ENCODE peak calls at places on chromosomes 6 and 20, in five cellular contexts. S is PC-3, M is endothelial cell, N is WTC11, E is breast epithelium. Q is an unnamed sample.

GRCh38 chr20:34643919-34644318 is 33.0 kb downstream of the PIGU start:
- DNase-seq in S (peak), N (no peak), M (no peak), E (no peak), Q (no peak)

GRCh38 chr6:135667694-135668455 is 170.3 kb upstream of the AHI1 start:
- DNase-seq in S (peak), M (no peak), N (peak), E (no peak), Q (no peak)

GRCh38 chr6:158769228-158769627 is 49.9 kb downstream of the EZR start:
- DNase-seq in M (no peak), S (no peak), E (no peak), N (no peak), Q (no peak)

GRCh38 chr6:105952762-105953700 is 133.1 kb upstream of the PRDM1 start:
- DNase-seq in E (no peak), M (no peak), S (no peak), N (no peak), Q (no peak)

GRCh38 chr6:102114402-102114801 is 720.9 kb downstream of the GRIK2 start:
- DNase-seq in S (peak), M (peak), N (peak), E (no peak), Q (no peak)

GRCh38 chr6:33672808-33673207 is 38.7 kb downstream of the UQCC2 start:
- DNase-seq in S (peak), N (peak), E (no peak), M (no peak), Q (no peak)

GRCh38 chr20:33733654-33734576 is 2.1 kb downstream of the ZNF341 start:
- DNase-seq in M (no peak), S (peak), E (no peak), N (peak), Q (no peak)

GRCh38 chr20:32971703-32972161 is 32.5 kb downstream of the SUN5 start:
- DNase-seq in E (no peak), M (no peak), S (no peak), N (no peak), Q (peak)

GRCh38 chr20:46708172-46708860 is 1.1 kb upstream of the SLC2A10 start:
- DNase-seq in E (no peak), M (no peak), S (no peak), N (peak), Q (no peak)

GRCh38 chr20:48463916-48464315 is 363.9 kb downstream of the PREX1 start:
- DNase-seq in N (no peak), E (no peak), S (peak), M (no peak), Q (no peak)

GRCh38 chr20:50197463-50197862 is 6.8 kb downstream of the CEBPB start:
- DNase-seq in N (no peak), E (no peak), M (no peak), S (no peak), Q (no peak)

GRCh38 chr6:149190228-149190831 is 127.2 kb upstream of the TAB2 start:
- DNase-seq in E (no peak), M (peak), N (peak), S (peak), Q (no peak)

GRCh38 chr6:118528129-118528528 is 20.0 kb upstream of the PLN start:
- DNase-seq in N (no peak), M (no peak), E (no peak), S (no peak), Q (no peak)

GRCh38 chr6:121614115-121614514 is 178.7 kb downstream of the GJA1 start:
- DNase-seq in M (no peak), E (no peak), S (no peak), N (no peak), Q (no peak)

GRCh38 chr6:21593927-21594421 is 423 bp downstream of the SOX4 start:
- DNase-seq in M (peak), S (no peak), N (peak), E (no peak), Q (no peak)

GRCh38 chr6:106766201-106766600 is 136.8 kb downstream of the QRSL1 start:
- DNase-seq in E (no peak), N (no peak), S (no peak), M (no peak), Q (no peak)

GRCh38 chr6:31293343-31293742 is 21.5 kb upstream of the HLA-C start:
- DNase-seq in S (peak), E (no peak), M (peak), N (no peak), Q (no peak)

GRCh38 chr6:42769051-42769450 is 12.8 kb upstream of the BICRAL start:
- DNase-seq in M (no peak), N (no peak), S (no peak), E (no peak), Q (no peak)

GRCh38 chr6:136723780-136724179 is 68.5 kb downstream of the MAP3K5 start:
- DNase-seq in M (no peak), S (peak), E (no peak), N (no peak), Q (no peak)

GRCh38 chr20:20655883-20656282 is 56.6 kb downstream of the RALGAPA2 start:
- DNase-seq in S (no peak), M (no peak), N (no peak), E (no peak), Q (no peak)

GRCh38 chr6:98824163-98824906 is 10.0 kb upstream of the POU3F2 start:
- DNase-seq in N (peak), M (peak), E (no peak), S (no peak), Q (peak)

GRCh38 chr20:32203556-32204484 is 3.7 kb downstream of the PLAGL2 start:
- DNase-seq in N (no peak), S (no peak), M (no peak), E (no peak), Q (no peak)

GRCh38 chr20:10002871-10003270 is 31.9 kb upstream of the ANKEF1 start:
- DNase-seq in S (no peak), E (no peak), M (no peak), N (no peak), Q (no peak)

GRCh38 chr6:24145690-24146131 is 19.7 kb downstream of the NRSN1 start:
- DNase-seq in E (no peak), M (no peak), N (no peak), S (no peak), Q (no peak)

GRCh38 chr6:15038013-15038791 is 207.7 kb upstream of the JARID2 start:
- DNase-seq in M (no peak), E (no peak), N (peak), S (no peak), Q (no peak)

GRCh38 chr6:111767752-111768430 is 105.4 kb downstream of the FYN start:
- DNase-seq in M (no peak), S (no peak), E (no peak), N (no peak), Q (no peak)

GRCh38 chr6:53956804-53957203 is 154.4 kb upstream of the MLIP start:
- DNase-seq in M (no peak), N (no peak), S (no peak), E (no peak), Q (no peak)
- TF ChIP-seq CTCF in M (no peak), N (no peak), S (no peak), E (no peak), Q (no peak)

GRCh38 chr20:37007898-37008649 is 56.6 kb upstream of the SAMHD1 start:
- DNase-seq in M (no peak), N (no peak), E (no peak), S (peak), Q (no peak)
- TF ChIP-seq CTCF in M (no peak), N (no peak), E (no peak), S (peak), Q (no peak)

DNA sequence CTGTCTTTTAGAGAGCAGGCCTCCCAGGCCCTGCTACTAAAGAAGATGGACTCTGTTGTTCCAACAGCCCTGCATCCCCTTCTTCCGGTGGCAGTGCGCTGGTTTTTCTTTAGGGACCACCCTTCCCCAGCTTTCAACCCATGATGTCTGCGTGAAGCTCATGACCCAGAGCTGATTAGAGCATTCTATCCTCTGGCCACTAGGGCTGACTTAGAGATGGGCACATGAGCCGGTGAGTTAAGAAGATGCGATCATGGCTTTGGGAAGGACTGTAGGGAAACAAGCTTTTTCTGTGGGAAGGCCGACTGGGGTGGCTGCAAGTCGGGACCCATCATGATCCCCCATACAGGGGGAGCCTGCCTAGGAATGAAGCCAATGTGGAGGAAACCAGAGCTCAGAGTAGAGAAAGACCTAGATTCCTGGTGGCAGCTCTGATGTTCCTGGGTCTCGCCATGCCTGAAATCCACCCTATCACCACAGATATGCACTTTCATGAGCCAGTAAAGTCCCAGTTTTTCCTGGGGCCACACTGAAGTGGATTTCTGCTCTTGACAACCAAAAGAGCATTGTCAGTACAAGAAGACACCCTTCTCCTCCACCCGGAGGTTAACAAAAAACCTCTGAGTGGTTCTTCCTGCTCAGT is 29.1 kb upstream of the STX16 start:
- DNase-seq in E (no peak), M (no peak), S (no peak), N (no peak), Q (no peak)
- TF ChIP-seq CTCF in E (no peak), M (no peak), S (peak), N (no peak), Q (peak)

GRCh38 chr20:25257130-25257529 is 9.2 kb downstream of the PYGB start:
- DNase-seq in E (no peak), S (no peak), M (no peak), N (no peak), Q (no peak)

GRCh38 chr20:25256226-25256859 is 8.5 kb downstream of the PYGB start:
- DNase-seq in M (no peak), E (no peak), S (no peak), N (no peak), Q (no peak)

GRCh38 chr20:25254571-25254970 is 6.7 kb downstream of the PYGB start:
- DNase-seq in E (no peak), M (no peak), S (no peak), N (no peak), Q (no peak)

GRCh38 chr20:25253606-25254275 is 5.9 kb downstream of the PYGB start:
- DNase-seq in E (no peak), N (no peak), M (no peak), S (no peak), Q (no peak)

GRCh38 chr20:25254986-25255680 is 7.2 kb downstream of the PYGB start:
- DNase-seq in S (no peak), M (no peak), N (no peak), E (peak), Q (no peak)
- TF ChIP-seq CTCF in S (peak), M (no peak), N (no peak), E (no peak), Q (no peak)

DNA sequence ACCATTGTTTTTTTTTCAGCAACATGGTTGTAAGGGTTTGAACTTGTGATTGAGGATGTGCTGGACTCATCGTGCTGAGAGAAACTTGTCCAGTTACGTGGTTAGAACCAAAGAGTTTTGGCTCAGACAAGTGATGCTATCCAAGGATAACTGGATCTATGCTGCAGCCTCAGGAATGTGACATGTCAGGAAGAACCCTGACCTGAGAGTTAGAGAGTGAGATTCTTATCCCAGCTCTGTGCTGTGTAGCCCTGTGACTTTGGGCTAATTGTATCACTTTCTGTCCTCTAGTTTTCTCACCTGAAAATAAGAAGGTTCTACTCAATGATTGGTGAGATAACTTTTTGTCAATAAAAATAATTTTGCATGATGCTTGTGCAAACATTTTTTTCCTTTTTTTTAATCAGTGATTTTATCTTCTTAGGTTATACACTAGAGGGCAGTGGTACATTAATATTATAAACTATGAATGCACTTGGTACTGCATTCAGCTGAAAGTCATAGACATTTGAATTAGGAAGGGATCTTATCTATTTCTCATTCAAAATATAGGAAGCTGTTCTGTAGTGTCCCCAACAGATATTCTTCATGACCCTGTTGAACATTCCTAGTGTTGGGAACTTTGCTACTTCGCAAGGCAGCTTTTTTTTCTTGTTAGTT is 141.1 kb downstream of the RNF144B start:
- DNase-seq in M (no peak), E (no peak), N (no peak), S (peak), Q (no peak)
- TF ChIP-seq CTCF in M (peak), E (no peak), N (peak), S (peak), Q (peak)

GRCh38 chr6:139230421-139230840 is 61.4 kb downstream of the TXLNB start:
- DNase-seq in N (no peak), S (peak), M (no peak), E (no peak), Q (no peak)
- TF ChIP-seq CTCF in N (no peak), S (peak), M (no peak), E (no peak), Q (no peak)

DNA sequence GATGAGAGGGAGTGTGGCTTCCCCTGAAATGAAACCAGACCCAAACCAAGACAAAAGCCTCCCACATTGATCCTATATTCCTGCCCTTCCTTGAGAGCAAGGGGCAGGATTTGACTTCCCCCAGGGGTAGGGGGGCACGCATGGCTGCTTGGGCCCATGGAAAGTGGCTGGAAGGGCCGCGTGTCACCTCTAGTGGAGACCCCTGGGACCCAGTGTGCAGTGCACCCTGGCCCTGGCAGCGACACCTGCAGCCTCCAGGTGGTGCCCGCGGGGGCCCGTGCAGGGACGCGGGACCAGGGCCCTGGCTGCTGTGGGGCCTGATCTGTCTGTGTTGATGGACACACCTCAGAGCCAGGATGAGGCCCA is 18.0 kb upstream of the SLCO4A1 start:
- DNase-seq in E (no peak), S (peak), N (no peak), M (no peak), Q (no peak)
- TF ChIP-seq CTCF in E (no peak), S (peak), N (no peak), M (no peak), Q (no peak)

GRCh38 chr6:170124836-170125235 is 166.0 kb downstream of the DLL1 start:
- DNase-seq in S (peak), E (peak), M (no peak), N (no peak), Q (peak)
- TF ChIP-seq CTCF in S (no peak), E (no peak), M (no peak), N (no peak), Q (no peak)

Q was measured in type B pancreatic cell.